ENCODE peak calls at places on chromosome 12, in eight cellular contexts. One of them, this sample, is unnamed.

GRCh38 chr12:12684375-12685106 is 11.4 kb downstream of the GPR19 start:
- DNase-seq in hepatocyte: peak
- DNase-seq in HCT116: no peak
- DNase-seq in SK-N-SH: peak
- DNase-seq in MM.1S: no peak
- DNase-seq in OCI-LY7: peak
- DNase-seq in GM23338: peak
- DNase-seq in neural progenitor cell: peak
- DNase-seq in this sample: peak

GRCh38 chr12:95204141-95204866 is 13.0 kb downstream of the FGD6 start:
- DNase-seq in neural progenitor cell: peak
- DNase-seq in SK-N-SH: no peak
- DNase-seq in OCI-LY7: no peak
- DNase-seq in HCT116: peak
- DNase-seq in MM.1S: no peak
- DNase-seq in hepatocyte: peak
- DNase-seq in GM23338: peak
- DNase-seq in this sample: peak

GRCh38 chr12:58364389-58365086 is 423.2 kb downstream of the ATP23 start:
- DNase-seq in HCT116: peak
- DNase-seq in OCI-LY7: no peak
- DNase-seq in neural progenitor cell: no peak
- DNase-seq in hepatocyte: peak
- DNase-seq in GM23338: no peak
- DNase-seq in SK-N-SH: no peak
- DNase-seq in MM.1S: no peak
- DNase-seq in this sample: peak

GRCh38 chr12:3658327-3659163 is 94.4 kb downstream of the CRACR2A start:
- DNase-seq in GM23338: peak
- DNase-seq in hepatocyte: peak
- DNase-seq in OCI-LY7: peak
- DNase-seq in neural progenitor cell: peak
- DNase-seq in SK-N-SH: no peak
- DNase-seq in MM.1S: no peak
- DNase-seq in HCT116: no peak
- DNase-seq in this sample: peak

GRCh38 chr12:38886064-38886463 is 19.3 kb downstream of the CPNE8 start:
- DNase-seq in OCI-LY7: no peak
- DNase-seq in neural progenitor cell: no peak
- DNase-seq in hepatocyte: peak
- DNase-seq in SK-N-SH: no peak
- DNase-seq in GM23338: no peak
- DNase-seq in MM.1S: no peak
- DNase-seq in HCT116: peak
- DNase-seq in this sample: peak

GRCh38 chr12:98431089-98431488 is 84.3 kb upstream of the TMPO start:
- DNase-seq in MM.1S: no peak
- DNase-seq in HCT116: no peak
- DNase-seq in neural progenitor cell: no peak
- DNase-seq in SK-N-SH: no peak
- DNase-seq in GM23338: no peak
- DNase-seq in hepatocyte: no peak
- DNase-seq in OCI-LY7: no peak
- DNase-seq in this sample: no peak

GRCh38 chr12:113250045-113250444 is 28.8 kb downstream of the TPCN1 start:
- DNase-seq in MM.1S: no peak
- DNase-seq in SK-N-SH: no peak
- DNase-seq in OCI-LY7: no peak
- DNase-seq in hepatocyte: no peak
- DNase-seq in HCT116: no peak
- DNase-seq in neural progenitor cell: no peak
- DNase-seq in GM23338: no peak
- DNase-seq in this sample: no peak

GRCh38 chr12:102417055-102417454 is 63.3 kb downstream of the IGF1 start:
- DNase-seq in MM.1S: no peak
- DNase-seq in hepatocyte: peak
- DNase-seq in neural progenitor cell: no peak
- DNase-seq in OCI-LY7: no peak
- DNase-seq in HCT116: no peak
- DNase-seq in SK-N-SH: no peak
- DNase-seq in GM23338: no peak
- DNase-seq in this sample: no peak

GRCh38 chr12:131386781-131387180 is 324.1 kb upstream of the SFSWAP start:
- DNase-seq in SK-N-SH: no peak
- DNase-seq in MM.1S: no peak
- DNase-seq in hepatocyte: no peak
- DNase-seq in GM23338: no peak
- DNase-seq in HCT116: no peak
- DNase-seq in neural progenitor cell: no peak
- DNase-seq in OCI-LY7: no peak
- DNase-seq in this sample: no peak

GRCh38 chr12:116698131-116698495 is 39.8 kb downstream of the SPRING1 start:
- DNase-seq in hepatocyte: peak
- DNase-seq in MM.1S: no peak
- DNase-seq in OCI-LY7: no peak
- DNase-seq in HCT116: no peak
- DNase-seq in neural progenitor cell: no peak
- DNase-seq in GM23338: no peak
- DNase-seq in SK-N-SH: no peak
- DNase-seq in this sample: no peak

GRCh38 chr12:68899251-68899771 is 33.7 kb downstream of the CPM start:
- DNase-seq in hepatocyte: peak
- DNase-seq in HCT116: peak
- DNase-seq in MM.1S: no peak
- DNase-seq in OCI-LY7: no peak
- DNase-seq in GM23338: no peak
- DNase-seq in SK-N-SH: no peak
- DNase-seq in neural progenitor cell: no peak
- DNase-seq in this sample: peak

GRCh38 chr12:45235087-45236025 is 19.5 kb downstream of the ANO6 start:
- DNase-seq in OCI-LY7: no peak
- DNase-seq in HCT116: peak
- DNase-seq in neural progenitor cell: peak
- DNase-seq in SK-N-SH: no peak
- DNase-seq in GM23338: peak
- DNase-seq in MM.1S: no peak
- DNase-seq in hepatocyte: peak
- DNase-seq in this sample: peak

GRCh38 chr12:62758216-62758615 is 176.7 kb downstream of the PPM1H start:
- DNase-seq in SK-N-SH: no peak
- DNase-seq in HCT116: no peak
- DNase-seq in neural progenitor cell: no peak
- DNase-seq in GM23338: no peak
- DNase-seq in hepatocyte: no peak
- DNase-seq in MM.1S: no peak
- DNase-seq in OCI-LY7: no peak
- DNase-seq in this sample: no peak

GRCh38 chr12:127555071-127555470 is 711.9 kb upstream of the TMEM132C start:
- DNase-seq in MM.1S: no peak
- DNase-seq in HCT116: no peak
- DNase-seq in OCI-LY7: no peak
- DNase-seq in SK-N-SH: no peak
- DNase-seq in GM23338: no peak
- DNase-seq in neural progenitor cell: no peak
- DNase-seq in hepatocyte: peak
- DNase-seq in this sample: no peak

GRCh38 chr12:68733661-68734071 is 12.3 kb upstream of the SLC35E3 start:
- DNase-seq in SK-N-SH: no peak
- DNase-seq in MM.1S: no peak
- DNase-seq in hepatocyte: no peak
- DNase-seq in OCI-LY7: no peak
- DNase-seq in GM23338: no peak
- DNase-seq in HCT116: no peak
- DNase-seq in neural progenitor cell: no peak
- DNase-seq in this sample: peak

GRCh38 chr12:8145754-8146415 is 10.9 kb upstream of the ZNF705A start:
- DNase-seq in neural progenitor cell: peak
- DNase-seq in SK-N-SH: no peak
- DNase-seq in OCI-LY7: no peak
- DNase-seq in HCT116: no peak
- DNase-seq in hepatocyte: peak
- DNase-seq in MM.1S: no peak
- DNase-seq in GM23338: peak
- DNase-seq in this sample: peak

GRCh38 chr12:107402041-107403022 is 283.3 kb upstream of the PWP1 start:
- DNase-seq in HCT116: peak
- DNase-seq in hepatocyte: peak
- DNase-seq in SK-N-SH: peak
- DNase-seq in OCI-LY7: peak
- DNase-seq in neural progenitor cell: peak
- DNase-seq in GM23338: peak
- DNase-seq in MM.1S: peak
- DNase-seq in this sample: peak

GRCh38 chr12:127588224-127588623 is 678.7 kb upstream of the TMEM132C start:
- DNase-seq in OCI-LY7: no peak
- DNase-seq in hepatocyte: no peak
- DNase-seq in neural progenitor cell: peak
- DNase-seq in HCT116: no peak
- DNase-seq in MM.1S: no peak
- DNase-seq in GM23338: peak
- DNase-seq in SK-N-SH: no peak
- DNase-seq in this sample: peak

GRCh38 chr12:53722450-53723041 is 4.7 kb downstream of the CALCOCO1 start:
- DNase-seq in hepatocyte: no peak
- DNase-seq in MM.1S: peak
- DNase-seq in HCT116: no peak
- DNase-seq in GM23338: no peak
- DNase-seq in neural progenitor cell: no peak
- DNase-seq in OCI-LY7: no peak
- DNase-seq in SK-N-SH: no peak
- DNase-seq in this sample: no peak

GRCh38 chr12:70353780-70354640 is 12.1 kb upstream of the KCNMB4 start:
- DNase-seq in MM.1S: no peak
- DNase-seq in neural progenitor cell: no peak
- DNase-seq in hepatocyte: no peak
- DNase-seq in OCI-LY7: no peak
- DNase-seq in GM23338: no peak
- DNase-seq in HCT116: no peak
- DNase-seq in SK-N-SH: no peak
- DNase-seq in this sample: no peak

DNA sequence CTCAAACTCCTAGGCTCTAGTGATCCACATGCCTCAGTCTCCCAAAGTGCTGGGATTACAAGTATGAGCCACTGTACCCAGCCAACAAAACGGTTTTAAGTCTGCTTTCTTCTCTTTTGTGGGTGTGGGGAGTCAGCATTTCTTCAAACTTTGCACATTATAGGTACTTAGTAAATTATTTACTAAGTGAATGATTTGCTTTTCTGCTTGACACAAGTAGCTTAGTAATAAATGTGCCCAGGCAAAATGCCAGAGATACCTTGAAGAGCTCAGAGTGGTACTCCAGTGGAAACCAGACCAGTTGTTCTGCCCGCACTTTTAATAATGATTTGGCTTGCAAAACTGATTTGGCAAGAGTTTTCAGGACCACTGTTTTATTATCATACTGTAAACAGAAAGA is 15.0 kb downstream of the DEPDC4 start:
- DNase-seq in MM.1S: no peak
- DNase-seq in neural progenitor cell: no peak
- DNase-seq in HCT116: no peak
- DNase-seq in OCI-LY7: no peak
- DNase-seq in GM23338: no peak
- DNase-seq in SK-N-SH: no peak
- DNase-seq in hepatocyte: peak
- DNase-seq in this sample: no peak
- TF ChIP-seq EZH2phosphoT487 in MM.1S: no peak
- TF ChIP-seq EZH2phosphoT487 in neural progenitor cell: no peak
- TF ChIP-seq EZH2phosphoT487 in HCT116: no peak
- TF ChIP-seq EZH2phosphoT487 in OCI-LY7: no peak
- TF ChIP-seq EZH2phosphoT487 in GM23338: no peak
- TF ChIP-seq EZH2phosphoT487 in SK-N-SH: no peak
- TF ChIP-seq EZH2phosphoT487 in hepatocyte: no peak
- TF ChIP-seq EZH2phosphoT487 in this sample: no peak

DNA sequence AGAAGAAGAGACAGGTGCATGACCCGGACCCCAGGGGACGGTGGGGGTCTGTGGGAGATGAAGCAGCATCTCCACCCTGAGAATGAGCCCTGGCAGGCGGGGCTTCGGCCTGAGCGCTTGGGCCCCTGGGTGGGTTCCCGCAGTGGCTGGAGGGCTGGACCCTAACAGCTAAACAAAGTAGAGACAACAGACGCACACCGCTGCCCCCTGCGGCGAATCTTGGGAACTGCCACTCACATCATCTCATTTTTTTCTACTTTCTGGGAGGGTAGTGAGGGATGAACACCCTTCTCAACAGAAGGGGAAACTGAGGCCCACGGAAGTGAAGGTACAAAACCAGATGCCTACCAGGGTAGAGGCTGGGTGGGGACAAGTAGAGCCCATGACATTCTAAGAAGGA is 104.7 kb downstream of the RFLNA start:
- DNase-seq in hepatocyte: no peak
- DNase-seq in neural progenitor cell: peak
- DNase-seq in SK-N-SH: peak
- DNase-seq in HCT116: no peak
- DNase-seq in MM.1S: no peak
- DNase-seq in GM23338: peak
- DNase-seq in OCI-LY7: peak
- DNase-seq in this sample: peak
- TF ChIP-seq EZH2phosphoT487 in hepatocyte: no peak
- TF ChIP-seq EZH2phosphoT487 in neural progenitor cell: no peak
- TF ChIP-seq EZH2phosphoT487 in SK-N-SH: no peak
- TF ChIP-seq EZH2phosphoT487 in HCT116: no peak
- TF ChIP-seq EZH2phosphoT487 in MM.1S: no peak
- TF ChIP-seq EZH2phosphoT487 in GM23338: no peak
- TF ChIP-seq EZH2phosphoT487 in OCI-LY7: no peak
- TF ChIP-seq EZH2phosphoT487 in this sample: no peak

DNA sequence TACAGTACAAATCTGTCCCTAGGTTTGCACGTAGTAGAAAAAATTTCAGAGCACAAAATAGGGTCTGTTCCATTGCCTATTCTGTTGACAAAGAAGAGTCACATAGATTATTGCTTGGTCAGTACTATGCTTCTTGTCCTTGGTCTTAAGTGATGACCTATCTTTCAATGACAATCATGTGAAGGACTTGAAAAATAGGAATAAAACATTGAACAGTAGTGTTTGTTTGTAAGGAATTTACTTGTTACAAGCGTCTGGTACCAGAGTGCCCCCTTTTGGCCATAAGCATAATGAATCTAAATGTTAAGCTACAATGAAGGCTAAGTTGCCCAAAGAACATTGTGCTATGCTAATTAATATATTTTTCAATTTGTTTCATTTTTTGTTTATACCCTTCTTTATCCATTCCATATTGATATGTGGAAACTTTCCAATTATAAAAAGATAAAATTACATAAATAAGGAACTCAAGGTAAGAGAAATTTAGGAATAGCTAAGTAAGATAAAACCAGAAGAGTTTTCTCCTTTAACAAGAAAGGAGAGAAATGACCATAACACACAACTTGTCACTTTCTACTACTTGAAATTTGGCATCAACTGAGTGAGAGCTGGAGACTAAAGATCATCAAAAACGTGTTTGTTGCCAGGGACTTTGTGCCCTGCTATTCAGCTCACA is 204.7 kb downstream of the EPS8 start:
- DNase-seq in hepatocyte: peak
- DNase-seq in SK-N-SH: peak
- DNase-seq in MM.1S: peak
- DNase-seq in GM23338: peak
- DNase-seq in OCI-LY7: peak
- DNase-seq in neural progenitor cell: peak
- DNase-seq in HCT116: peak
- DNase-seq in this sample: peak
- TF ChIP-seq EZH2phosphoT487 in hepatocyte: no peak
- TF ChIP-seq EZH2phosphoT487 in SK-N-SH: no peak
- TF ChIP-seq EZH2phosphoT487 in MM.1S: no peak
- TF ChIP-seq EZH2phosphoT487 in GM23338: no peak
- TF ChIP-seq EZH2phosphoT487 in OCI-LY7: no peak
- TF ChIP-seq EZH2phosphoT487 in neural progenitor cell: no peak
- TF ChIP-seq EZH2phosphoT487 in HCT116: no peak
- TF ChIP-seq EZH2phosphoT487 in this sample: no peak

GRCh38 chr12:646303-647038 is 16.8 kb downstream of the NINJ2 start:
- DNase-seq in SK-N-SH: no peak
- DNase-seq in hepatocyte: peak
- DNase-seq in HCT116: no peak
- DNase-seq in MM.1S: no peak
- DNase-seq in neural progenitor cell: no peak
- DNase-seq in GM23338: no peak
- DNase-seq in OCI-LY7: no peak
- DNase-seq in this sample: peak
- TF ChIP-seq EZH2phosphoT487 in SK-N-SH: no peak
- TF ChIP-seq EZH2phosphoT487 in hepatocyte: no peak
- TF ChIP-seq EZH2phosphoT487 in HCT116: no peak
- TF ChIP-seq EZH2phosphoT487 in MM.1S: no peak
- TF ChIP-seq EZH2phosphoT487 in neural progenitor cell: no peak
- TF ChIP-seq EZH2phosphoT487 in GM23338: no peak
- TF ChIP-seq EZH2phosphoT487 in OCI-LY7: no peak
- TF ChIP-seq EZH2phosphoT487 in this sample: no peak

This sample was measured in GM23248.